ENCODE peak calls at places on chromosome 10, in four cellular contexts. One of them, this sample, is unnamed.

GRCh38 chr10:17025444-17026295 is 103.9 kb downstream of the CUBN start:
- DNase-seq in activated gamma-delta T cell treated with anti-CD3 and anti-CD28 coated beads, Interleukin-2, amount 50 U/mL, for 16 hours: peak
- DNase-seq in epithelial cell of esophagus: peak
- DNase-seq in Panc1: no peak
- DNase-seq in this sample: peak

GRCh38 chr10:20254078-20254477 is 437.8 kb downstream of the PLXDC2 start:
- DNase-seq in epithelial cell of esophagus: no peak
- DNase-seq in activated gamma-delta T cell treated with anti-CD3 and anti-CD28 coated beads, Interleukin-2, amount 50 U/mL, for 16 hours: no peak
- DNase-seq in Panc1: no peak
- DNase-seq in this sample: no peak

GRCh38 chr10:11046766-11047165 is 29.1 kb downstream of the CELF2 start:
- DNase-seq in activated gamma-delta T cell treated with anti-CD3 and anti-CD28 coated beads, Interleukin-2, amount 50 U/mL, for 16 hours: no peak
- DNase-seq in epithelial cell of esophagus: no peak
- DNase-seq in Panc1: no peak
- DNase-seq in this sample: no peak

GRCh38 chr10:3588816-3589215 is 196.2 kb downstream of the KLF6 start:
- DNase-seq in Panc1: no peak
- DNase-seq in epithelial cell of esophagus: no peak
- DNase-seq in activated gamma-delta T cell treated with anti-CD3 and anti-CD28 coated beads, Interleukin-2, amount 50 U/mL, for 16 hours: no peak
- DNase-seq in this sample: no peak

GRCh38 chr10:49614242-49615198 is 683 bp downstream of the CHAT start:
- DNase-seq in activated gamma-delta T cell treated with anti-CD3 and anti-CD28 coated beads, Interleukin-2, amount 50 U/mL, for 16 hours: no peak
- DNase-seq in Panc1: no peak
- DNase-seq in epithelial cell of esophagus: no peak
- DNase-seq in this sample: no peak

GRCh38 chr10:19683965-19684364 is 132.3 kb upstream of the PLXDC2 start:
- DNase-seq in Panc1: no peak
- DNase-seq in activated gamma-delta T cell treated with anti-CD3 and anti-CD28 coated beads, Interleukin-2, amount 50 U/mL, for 16 hours: no peak
- DNase-seq in epithelial cell of esophagus: no peak
- DNase-seq in this sample: peak

GRCh38 chr10:61554925-61555324 is 101.7 kb upstream of the TMEM26 start:
- DNase-seq in epithelial cell of esophagus: peak
- DNase-seq in Panc1: no peak
- DNase-seq in activated gamma-delta T cell treated with anti-CD3 and anti-CD28 coated beads, Interleukin-2, amount 50 U/mL, for 16 hours: no peak
- DNase-seq in this sample: peak

GRCh38 chr10:102674566-102674965 is 30.3 kb downstream of the TRIM8 start:
- DNase-seq in epithelial cell of esophagus: no peak
- DNase-seq in Panc1: no peak
- DNase-seq in activated gamma-delta T cell treated with anti-CD3 and anti-CD28 coated beads, Interleukin-2, amount 50 U/mL, for 16 hours: no peak
- DNase-seq in this sample: no peak

GRCh38 chr10:132110091-132110490 is 44.3 kb downstream of the JAKMIP3 start:
- DNase-seq in activated gamma-delta T cell treated with anti-CD3 and anti-CD28 coated beads, Interleukin-2, amount 50 U/mL, for 16 hours: no peak
- DNase-seq in Panc1: no peak
- DNase-seq in epithelial cell of esophagus: no peak
- DNase-seq in this sample: no peak

GRCh38 chr10:108360187-108360586 is 1195.7 kb upstream of the SORCS1 start:
- DNase-seq in activated gamma-delta T cell treated with anti-CD3 and anti-CD28 coated beads, Interleukin-2, amount 50 U/mL, for 16 hours: no peak
- DNase-seq in epithelial cell of esophagus: peak
- DNase-seq in Panc1: no peak
- DNase-seq in this sample: peak

GRCh38 chr10:43715334-43715733 is 66.7 kb upstream of the ZNF32 start:
- DNase-seq in activated gamma-delta T cell treated with anti-CD3 and anti-CD28 coated beads, Interleukin-2, amount 50 U/mL, for 16 hours: no peak
- DNase-seq in Panc1: no peak
- DNase-seq in epithelial cell of esophagus: no peak
- DNase-seq in this sample: no peak

GRCh38 chr10:130074639-130075038 is 36.0 kb downstream of the C10orf143 start:
- DNase-seq in epithelial cell of esophagus: no peak
- DNase-seq in activated gamma-delta T cell treated with anti-CD3 and anti-CD28 coated beads, Interleukin-2, amount 50 U/mL, for 16 hours: no peak
- DNase-seq in Panc1: no peak
- DNase-seq in this sample: no peak

GRCh38 chr10:103584216-103585010 is 90.9 kb downstream of the NEURL1 start:
- DNase-seq in activated gamma-delta T cell treated with anti-CD3 and anti-CD28 coated beads, Interleukin-2, amount 50 U/mL, for 16 hours: peak
- DNase-seq in Panc1: no peak
- DNase-seq in epithelial cell of esophagus: peak
- DNase-seq in this sample: no peak

GRCh38 chr10:132865851-132866600 is 76.3 kb downstream of the CFAP46 start:
- DNase-seq in epithelial cell of esophagus: no peak
- DNase-seq in Panc1: no peak
- DNase-seq in activated gamma-delta T cell treated with anti-CD3 and anti-CD28 coated beads, Interleukin-2, amount 50 U/mL, for 16 hours: no peak
- DNase-seq in this sample: no peak

GRCh38 chr10:72736881-72737280 is 44.9 kb downstream of the MCU start:
- DNase-seq in Panc1: no peak
- DNase-seq in activated gamma-delta T cell treated with anti-CD3 and anti-CD28 coated beads, Interleukin-2, amount 50 U/mL, for 16 hours: no peak
- DNase-seq in epithelial cell of esophagus: no peak
- DNase-seq in this sample: no peak

GRCh38 chr10:52623761-52624160 is 148.8 kb downstream of the MBL2 start:
- DNase-seq in activated gamma-delta T cell treated with anti-CD3 and anti-CD28 coated beads, Interleukin-2, amount 50 U/mL, for 16 hours: no peak
- DNase-seq in Panc1: no peak
- DNase-seq in epithelial cell of esophagus: no peak
- DNase-seq in this sample: no peak

GRCh38 chr10:67327626-67328535 is 368.1 kb downstream of the CTNNA3 start:
- DNase-seq in Panc1: no peak
- DNase-seq in activated gamma-delta T cell treated with anti-CD3 and anti-CD28 coated beads, Interleukin-2, amount 50 U/mL, for 16 hours: no peak
- DNase-seq in epithelial cell of esophagus: no peak
- DNase-seq in this sample: no peak

GRCh38 chr10:88979153-88979562 is 11.4 kb upstream of the FAS start:
- DNase-seq in Panc1: no peak
- DNase-seq in epithelial cell of esophagus: peak
- DNase-seq in activated gamma-delta T cell treated with anti-CD3 and anti-CD28 coated beads, Interleukin-2, amount 50 U/mL, for 16 hours: no peak
- DNase-seq in this sample: peak

GRCh38 chr10:13529714-13529973 is 830 bp upstream of the BEND7 start:
- DNase-seq in activated gamma-delta T cell treated with anti-CD3 and anti-CD28 coated beads, Interleukin-2, amount 50 U/mL, for 16 hours: no peak
- DNase-seq in epithelial cell of esophagus: no peak
- DNase-seq in Panc1: no peak
- DNase-seq in this sample: no peak

GRCh38 chr10:124715479-124715878 is 28.7 kb downstream of the FAM53B start:
- DNase-seq in Panc1: no peak
- DNase-seq in activated gamma-delta T cell treated with anti-CD3 and anti-CD28 coated beads, Interleukin-2, amount 50 U/mL, for 16 hours: no peak
- DNase-seq in epithelial cell of esophagus: no peak
- DNase-seq in this sample: no peak

GRCh38 chr10:106857213-106857612 is 307.3 kb downstream of the SORCS1 start:
- DNase-seq in epithelial cell of esophagus: no peak
- DNase-seq in Panc1: no peak
- DNase-seq in activated gamma-delta T cell treated with anti-CD3 and anti-CD28 coated beads, Interleukin-2, amount 50 U/mL, for 16 hours: no peak
- DNase-seq in this sample: no peak

GRCh38 chr10:86341361-86341811 is 25.2 kb downstream of the GRID1 start:
- DNase-seq in Panc1: no peak
- DNase-seq in epithelial cell of esophagus: no peak
- DNase-seq in activated gamma-delta T cell treated with anti-CD3 and anti-CD28 coated beads, Interleukin-2, amount 50 U/mL, for 16 hours: no peak
- DNase-seq in this sample: no peak

GRCh38 chr10:15043674-15044073 is at the start of gene OLAH:
- DNase-seq in epithelial cell of esophagus: peak
- DNase-seq in activated gamma-delta T cell treated with anti-CD3 and anti-CD28 coated beads, Interleukin-2, amount 50 U/mL, for 16 hours: no peak
- DNase-seq in Panc1: no peak
- DNase-seq in this sample: no peak

GRCh38 chr10:27192284-27192683 is 37.1 kb downstream of the MASTL start:
- DNase-seq in Panc1: peak
- DNase-seq in epithelial cell of esophagus: peak
- DNase-seq in activated gamma-delta T cell treated with anti-CD3 and anti-CD28 coated beads, Interleukin-2, amount 50 U/mL, for 16 hours: no peak
- DNase-seq in this sample: peak